ENCODE peak calls at places on chromosomes 7 and 10, in eight cellular contexts. U, H, Q, G, W, S, F and T are unnamed samples.

GRCh38 chr7:80147543-80148376 is 13.1 kb downstream of the GNAI1 start:
- DNase-seq in U (no peak), H (no peak), Q (no peak), G (no peak), W (no peak), S (no peak), F (no peak), T (no peak)

GRCh38 chr7:84686373-84686772 is 491.8 kb upstream of the SEMA3A start:
- DNase-seq in U (no peak), H (no peak), Q (no peak), G (no peak), W (no peak), S (no peak), F (no peak), T (no peak)

GRCh38 chr10:122113161-122113944 is 124.4 kb downstream of the TACC2 start:
- DNase-seq in U (peak; percentile 79), H (no peak), Q (no peak), G (no peak), W (peak; percentile 83), S (peak; percentile 15), F (peak; percentile 73), T (peak; percentile 73)

GRCh38 chr7:97346349-97346748 is 228.9 kb downstream of the SDHAF3 start:
- DNase-seq in U (no peak), H (no peak), Q (no peak), G (no peak), W (no peak), S (no peak), F (no peak), T (no peak)

GRCh38 chr7:52786174-52786573 is 249.3 kb upstream of the POM121L12 start:
- DNase-seq in U (no peak), H (no peak), Q (no peak), G (no peak), W (no peak), S (no peak), F (no peak), T (no peak)

GRCh38 chr7:44184221-44184873 is 4.9 kb downstream of the GCK start:
- DNase-seq in U (no peak), H (no peak), Q (no peak), G (no peak), W (no peak), S (no peak), F (no peak), T (no peak)

GRCh38 chr7:155396661-155397060 is 61.3 kb upstream of the EN2 start:
- DNase-seq in U (no peak), H (no peak), Q (no peak), G (no peak), W (no peak), S (no peak), F (no peak), T (no peak)

GRCh38 chr7:138184191-138184590 is 107.9 kb downstream of the AKR1D1 start:
- DNase-seq in U (no peak), H (no peak), Q (no peak), G (no peak), W (no peak), S (no peak), F (no peak), T (no peak)

GRCh38 chr7:149772821-149773425 is 465 bp downstream of the ZNF467 start:
- DNase-seq in U (peak; percentile 15), H (peak; percentile 15), Q (no peak), G (peak; percentile 50), W (peak; percentile 36), S (no peak), F (peak; percentile 27), T (peak; percentile 91)

GRCh38 chr10:63008491-63008890 is 124.6 kb upstream of the NRBF2 start:
- DNase-seq in U (no peak), H (no peak), Q (no peak), G (no peak), W (no peak), S (no peak), F (no peak), T (no peak)

GRCh38 chr7:54429106-54429505 is 113.1 kb upstream of the VSTM2A start:
- DNase-seq in U (no peak), H (no peak), Q (no peak), G (no peak), W (no peak), S (no peak), F (no peak), T (no peak)

GRCh38 chr7:149860821-149861727 is 12.7 kb upstream of the ATP6V0E2 start:
- DNase-seq in U (no peak), H (no peak), Q (peak; percentile 52), G (no peak), W (no peak), S (no peak), F (no peak), T (peak; percentile 76)

GRCh38 chr10:78703581-78703980 is 365.2 kb upstream of the ZMIZ1 start:
- DNase-seq in U (no peak), H (no peak), Q (no peak), G (no peak), W (no peak), S (no peak), F (no peak), T (no peak)

GRCh38 chr10:62093863-62094291 is 174.8 kb downstream of the RTKN2 start:
- DNase-seq in U (no peak), H (no peak), Q (no peak), G (no peak), W (no peak), S (no peak), F (no peak), T (no peak)

GRCh38 chr7:107253599-107253998 is 84.8 kb downstream of the HBP1 start:
- DNase-seq in U (no peak), H (no peak), Q (no peak), G (no peak), W (no peak), S (no peak), F (no peak), T (no peak)

GRCh38 chr10:4847580-4848020 is 21.6 kb downstream of the AKR1E2 start:
- DNase-seq in U (no peak), H (no peak), Q (no peak), G (no peak), W (no peak), S (no peak), F (no peak), T (no peak)

GRCh38 chr7:42262907-42263466 is 26.0 kb upstream of the GLI3 start:
- DNase-seq in U (no peak), H (no peak), Q (no peak), G (no peak), W (peak; percentile 36), S (no peak), F (peak; percentile 39), T (peak; percentile 40)

GRCh38 chr7:93715234-93715633 is 140.7 kb upstream of the CALCR start:
- DNase-seq in U (peak; percentile 9), H (no peak), Q (no peak), G (no peak), W (peak; percentile 22), S (peak; percentile 29), F (peak; percentile 54), T (peak; percentile 35)

GRCh38 chr10:127904931-127905622 is 1.8 kb upstream of the PTPRE start:
- DNase-seq in U (no peak), H (no peak), Q (no peak), G (no peak), W (no peak), S (no peak), F (no peak), T (no peak)

GRCh38 chr10:4294271-4294670 is 509.3 kb upstream of the KLF6 start:
- DNase-seq in U (no peak), H (no peak), Q (no peak), G (no peak), W (no peak), S (no peak), F (no peak), T (no peak)

GRCh38 chr7:99004781-99005500 is 126.6 kb downstream of the TRRAP start:
- DNase-seq in U (no peak), H (no peak), Q (peak; percentile 44), G (no peak), W (no peak), S (no peak), F (no peak), T (no peak)

DNA sequence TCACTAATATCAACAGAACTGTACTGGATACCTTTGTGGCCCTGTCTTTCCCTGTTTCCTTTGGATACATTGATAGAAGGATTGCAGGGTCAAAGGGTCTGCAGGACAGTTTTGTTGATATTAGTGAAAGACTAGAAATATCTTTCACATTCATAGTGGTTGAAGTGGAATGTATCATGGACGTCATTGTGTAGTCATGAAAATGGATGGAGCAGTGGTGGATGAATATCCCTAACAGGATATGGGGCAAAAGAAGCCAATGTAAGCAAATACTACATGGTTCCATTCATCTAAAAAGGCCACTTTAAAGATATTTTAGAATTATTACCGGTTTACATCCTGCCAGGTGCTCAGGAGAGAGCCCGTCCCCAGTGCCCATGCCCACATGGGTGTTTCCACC is 23.8 kb downstream of the PALD1 start:
- DNase-seq in U (no peak), H (no peak), Q (no peak), G (no peak), W (no peak), S (no peak), F (no peak), T (no peak)
- H3K4me1 ChIP-seq in U (no peaks in the 10 kb centered on the region), H (no peaks in the 10 kb centered on the region), Q (no peaks in the 10 kb centered on the region), G (no peaks in the 10 kb centered on the region), W (peaks cover 21% of the 10 kb centered on the region), S (peaks cover 14% of the 10 kb centered on the region), F (peaks cover 4% of the 10 kb centered on the region), T (peaks cover 33% of the 10 kb centered on the region)

GRCh38 chr7:1459930-1460756 is 873 bp upstream of the MICALL2 start:
- DNase-seq in U (peak; percentile 57), H (no peak), Q (peak; percentile 61), G (no peak), W (peak; percentile 40), S (no peak), F (peak; percentile 40), T (peak; percentile 47)
- H3K4me1 ChIP-seq in U (no peaks in the 10 kb centered on the region), H (peaks cover 23% of the 10 kb centered on the region), Q (peaks cover 14% of the 10 kb centered on the region), G (peaks cover 8% of the 10 kb centered on the region), W (peaks cover 49% of the 10 kb centered on the region), S (peaks cover 43% of the 10 kb centered on the region), F (peaks cover 55% of the 10 kb centered on the region), T (peaks cover 26% of the 10 kb centered on the region)

GRCh38 chr10:102626026-102626686 is 18.1 kb upstream of the TRIM8 start:
- DNase-seq in U (no peak), H (no peak), Q (no peak), G (no peak), W (no peak), S (no peak), F (no peak), T (peak; percentile 32)

GRCh38 chr10:102624094-102624493 is 20.2 kb upstream of the TRIM8 start:
- DNase-seq in U (no peak), H (no peak), Q (no peak), G (no peak), W (no peak), S (no peak), F (no peak), T (peak; percentile 7)

GRCh38 chr10:102627446-102628293 is 16.6 kb upstream of the TRIM8 start:
- DNase-seq in U (no peak), H (no peak), Q (no peak), G (no peak), W (peak; percentile 64), S (peak; percentile 75), F (peak; percentile 65), T (peak; percentile 78)

GRCh38 chr10:102627141-102627445 is 17.2 kb upstream of the TRIM8 start:
- DNase-seq in U (no peak), H (no peak), Q (no peak), G (no peak), W (no peak), S (no peak), F (no peak), T (peak; percentile 30)

GRCh38 chr10:102624751-102625330 is 19.4 kb upstream of the TRIM8 start:
- DNase-seq in U (no peak), H (no peak), Q (no peak), G (no peak), W (no peak), S (no peak), F (no peak), T (peak; percentile 11)
- H3K4me1 ChIP-seq in U (peaks cover 15% of the 10 kb centered on the region), H (peaks cover 14% of the 10 kb centered on the region), Q (no peaks in the 10 kb centered on the region), G (no peaks in the 10 kb centered on the region), W (peaks cover 64% of the 10 kb centered on the region), S (peaks cover 41% of the 10 kb centered on the region), F (peaks cover 43% of the 10 kb centered on the region), T (peaks cover 75% of the 10 kb centered on the region)

GRCh38 chr7:135939268-135939667 is 37.9 kb downstream of the MTPN start:
- DNase-seq in U (no peak), H (no peak), Q (no peak), G (no peak), W (no peak), S (no peak), F (no peak), T (no peak)
- H3K4me1 ChIP-seq in U (peaks cover 12% of the 10 kb centered on the region), H (peaks cover 27% of the 10 kb centered on the region), Q (peaks cover 57% of the 10 kb centered on the region), G (peaks cover 12% of the 10 kb centered on the region), W (peaks cover 28% of the 10 kb centered on the region), S (no peaks in the 10 kb centered on the region), F (peaks cover 16% of the 10 kb centered on the region), T (peaks cover 5% of the 10 kb centered on the region)